ENCODE peak calls at places on chromosomes 2 and 18, in seven cellular contexts. R, O, Q, J, U, T and E are unnamed samples.

GRCh38 chr2:100820346-100821254 is 661 bp downstream of the NPAS2 start:
- DNase-seq in R (no peak), O (no peak), Q (no peak), J (no peak), U (no peak), T (peak; percentile 19), E (no peak)

GRCh38 chr2:73268831-73269685 is 15.2 kb downstream of the FBXO41 start:
- DNase-seq in R (peak; percentile 36), O (peak; percentile 62), Q (peak; percentile 89), J (peak; percentile 69), U (no peak), T (peak; percentile 81), E (peak; percentile 87)

GRCh38 chr2:109352898-109353689 is 224.1 kb downstream of the SH3RF3 start:
- DNase-seq in R (no peak), O (no peak), Q (no peak), J (no peak), U (peak; percentile 37), T (no peak), E (no peak)

GRCh38 chr2:236229186-236229585 is 35.0 kb downstream of the ASB18 start:
- DNase-seq in R (no peak), O (no peak), Q (no peak), J (no peak), U (no peak), T (no peak), E (no peak)

GRCh38 chr2:64770137-64770780 is 116.5 kb upstream of the SERTAD2 start:
- DNase-seq in R (no peak), O (no peak), Q (no peak), J (no peak), U (no peak), T (no peak), E (no peak)

GRCh38 chr2:150143087-150143536 is 344.4 kb downstream of the RND3 start:
- DNase-seq in R (no peak), O (no peak), Q (no peak), J (no peak), U (no peak), T (no peak), E (no peak)

GRCh38 chr2:221283896-221284295 is 288.2 kb downstream of the EPHA4 start:
- DNase-seq in R (no peak), O (no peak), Q (no peak), J (no peak), U (no peak), T (no peak), E (no peak)

GRCh38 chr18:12429556-12429955 is 21.8 kb downstream of the PRELID3A start:
- DNase-seq in R (no peak), O (no peak), Q (no peak), J (no peak), U (no peak), T (no peak), E (no peak)

GRCh38 chr2:31832363-31832762 is 178.4 kb downstream of the MEMO1 start:
- DNase-seq in R (no peak), O (no peak), Q (no peak), J (no peak), U (no peak), T (no peak), E (no peak)

GRCh38 chr2:100197643-100198153 is 55.3 kb upstream of the AFF3 start:
- DNase-seq in R (peak; percentile 78), O (peak; percentile 35), Q (no peak), J (no peak), U (peak; percentile 20), T (peak; percentile 30), E (peak; percentile 66)

GRCh38 chr2:212381428-212382102 is 157.0 kb downstream of the ERBB4 start:
- DNase-seq in R (no peak), O (no peak), Q (no peak), J (no peak), U (no peak), T (no peak), E (no peak)

GRCh38 chr2:58304843-58305242 is 63.7 kb upstream of the FANCL start:
- DNase-seq in R (no peak), O (no peak), Q (no peak), J (no peak), U (no peak), T (no peak), E (no peak)

DNA sequence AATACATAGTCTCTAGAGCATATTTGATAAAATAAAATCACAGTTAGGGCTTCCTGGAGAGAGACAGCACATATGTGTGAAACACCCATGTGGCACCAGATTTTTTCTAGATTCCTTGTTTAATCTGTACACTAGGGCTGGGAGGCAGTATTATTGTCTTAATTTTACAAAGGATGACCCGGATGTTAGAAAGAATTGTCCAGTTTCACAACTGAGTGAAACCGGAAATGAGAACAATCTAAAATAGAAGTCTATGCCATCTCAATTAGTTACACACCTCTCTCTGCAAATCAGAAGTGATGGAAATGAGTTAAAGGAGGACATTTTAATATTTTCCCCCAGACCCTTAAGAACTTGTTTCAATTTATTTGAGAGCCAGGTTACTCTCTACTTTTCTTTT is 463.7 kb upstream of the DSEL start:
- DNase-seq in R (no peak), O (no peak), Q (no peak), J (peak; percentile 75), U (no peak), T (no peak), E (no peak)
- H3K4me3 ChIP-seq in R (no peak overlapping the region), O (no peak overlapping the region), Q (no peak overlapping the region), J (no peak overlapping the region), U (no peak overlapping the region), T (no peak overlapping the region), E (no peak overlapping the region)

GRCh38 chr18:8037296-8037695 is 470.2 kb downstream of the PTPRM start:
- DNase-seq in R (no peak), O (no peak), Q (no peak), J (no peak), U (no peak), T (no peak), E (no peak)
- H3K27ac ChIP-seq in R (no peak overlapping the region), O (no peak overlapping the region), Q (no peak overlapping the region), J (no peak overlapping the region), U (no peak overlapping the region), T (no peak overlapping the region), E (no peak overlapping the region)

DNA sequence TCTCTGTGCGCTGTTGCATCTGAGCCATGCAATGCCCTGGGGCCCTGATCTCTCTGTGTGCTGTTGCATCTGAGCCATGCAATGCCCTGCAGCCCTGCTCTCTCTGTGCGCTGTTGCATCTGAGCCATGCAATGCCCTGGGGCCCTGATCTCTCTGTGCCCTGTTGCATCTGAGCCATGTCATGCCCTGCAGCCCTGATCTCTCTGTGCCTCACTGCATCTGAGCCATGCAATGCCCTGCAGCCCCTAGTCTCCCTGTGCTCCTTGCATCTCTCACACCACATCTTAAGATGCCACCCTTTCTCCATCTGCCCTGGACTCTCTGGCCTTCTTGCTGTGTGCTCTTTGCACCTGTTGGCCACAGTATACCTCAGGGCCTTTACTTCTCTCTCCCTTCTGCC is 56.2 kb downstream of the SOX11 start:
- DNase-seq in R (no peak), O (no peak), Q (no peak), J (no peak), U (no peak), T (no peak), E (no peak)
- H3K4me3 ChIP-seq in R (no peak overlapping the region), O (no peak overlapping the region), Q (no peak overlapping the region), J (no peak overlapping the region), U (no peak overlapping the region), T (no peak overlapping the region), E (no peak overlapping the region)

GRCh38 chr2:38232454-38232853 is 144.6 kb downstream of the ATL2 start:
- DNase-seq in R (no peak), O (no peak), Q (no peak), J (no peak), U (no peak), T (no peak), E (no peak)
- H3K27ac ChIP-seq in R (no peak overlapping the region), O (no peak overlapping the region), Q (no peak overlapping the region), J (no peak overlapping the region), U (peak overlapping the region; percentile 18), T (no peak overlapping the region), E (no peak overlapping the region)

DNA sequence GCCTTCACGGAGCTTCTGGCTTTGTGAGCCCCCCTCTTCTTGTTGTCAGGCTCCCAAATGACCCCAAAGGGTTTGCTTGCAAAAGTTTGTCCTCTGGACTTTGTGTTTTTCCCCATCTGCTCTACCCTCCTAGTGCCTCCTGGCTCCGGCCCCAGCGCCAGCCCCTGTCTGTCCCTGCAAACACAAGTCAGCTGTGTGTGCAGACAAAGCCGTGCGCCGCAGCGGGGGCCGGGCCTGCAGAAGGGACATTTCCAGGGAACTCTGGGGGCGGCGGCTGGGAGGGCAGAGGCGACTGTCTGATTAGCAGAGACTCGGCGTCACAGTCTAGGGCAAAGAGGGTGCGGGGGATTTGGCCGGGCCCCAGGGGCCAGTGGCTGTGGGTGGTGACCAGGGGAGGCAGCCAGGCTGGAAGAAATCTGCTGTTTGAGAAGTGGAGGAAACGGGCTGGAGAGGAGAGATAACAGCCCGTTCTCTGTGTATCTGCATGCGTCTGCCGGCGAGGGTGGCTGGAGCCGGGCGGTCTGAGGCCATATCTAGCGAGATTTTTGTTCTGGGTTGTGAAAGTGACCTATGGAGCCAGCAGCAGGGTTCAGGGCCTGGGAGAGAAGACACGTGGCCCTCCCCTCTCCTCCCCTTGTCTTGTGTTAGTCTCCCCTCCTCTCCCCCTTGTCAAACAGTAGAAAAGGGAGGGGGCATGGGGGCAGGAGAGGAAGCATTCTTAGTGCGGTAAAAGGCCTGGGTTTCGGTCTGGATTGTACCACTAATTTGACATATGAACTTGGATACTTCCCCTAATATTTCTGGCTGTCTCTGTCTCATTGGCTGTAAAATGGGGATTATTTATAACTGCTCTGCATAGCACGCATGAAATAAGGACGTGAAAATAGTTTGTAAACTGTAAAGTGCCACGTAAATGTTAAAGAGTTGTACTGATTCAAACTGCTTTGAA is 169.4 kb downstream of the SMAD7 start:
- DNase-seq in R (peak; percentile 94), O (peak; percentile 58), Q (no peak), J (no peak), U (peak; percentile 69), T (peak; percentile 54), E (peak; percentile 80)
- H3K4me3 ChIP-seq in R (no peak overlapping the region), O (no peak overlapping the region), Q (no peak overlapping the region), J (no peak overlapping the region), U (no peak overlapping the region), T (no peak overlapping the region), E (peak overlapping the region; percentile 1)

DNA sequence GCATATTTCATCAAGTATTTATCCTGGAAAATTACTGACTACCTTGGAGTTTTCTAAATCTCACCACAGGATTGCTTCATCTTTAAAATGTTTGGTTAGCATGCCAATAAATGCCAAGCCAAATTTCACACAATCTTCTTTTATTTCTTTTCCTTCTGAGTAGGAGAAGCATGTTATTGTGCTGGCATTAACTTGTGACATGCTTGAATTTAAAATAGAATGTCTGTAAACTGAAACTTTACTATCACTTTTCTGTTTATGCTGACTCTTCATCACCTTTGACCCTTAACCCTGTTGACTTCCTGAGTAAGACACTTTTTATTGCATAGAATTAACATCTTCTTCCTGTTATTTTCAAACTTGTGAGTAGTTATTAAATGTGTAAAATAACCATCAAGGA is 56.2 kb upstream of the LRRTM4 start:
- DNase-seq in R (no peak), O (no peak), Q (no peak), J (no peak), U (no peak), T (no peak), E (no peak)
- H3K27ac ChIP-seq in R (no peak overlapping the region), O (no peak overlapping the region), Q (no peak overlapping the region), J (no peak overlapping the region), U (no peak overlapping the region), T (no peak overlapping the region), E (no peak overlapping the region)